ENCODE peak calls at places on chromosomes 13 and 19, in ten cellular contexts. Y is ELF-1; C is activated T-helper 1 cell treated with anti-CD3 and anti-CD28 coated beads, Interleukin-2, amount 50 U/mL, for 16 hours; J is glutamatergic neuron; M is HTR-8/SVneo; S is endodermal cell; B is GDM1; W is iris pigment epithelial cell; I is upper lobe of right lung; D is hepatocyte. R is an unnamed sample.

GRCh38 chr13:72383646-72384045 is 343.8 kb downstream of the MZT1 start:
- DNase-seq in Y (no peak), C (no peak), J (no peak), M (no peak), S (no peak), B (no peak), W (no peak), I (no peak), D (no peak), R (no peak)

GRCh38 chr13:37747071-37747612 is 122.4 kb downstream of the TRPC4 start:
- DNase-seq in Y (no peak), C (no peak), J (no peak), M (peak), S (no peak), B (no peak), W (peak), I (no peak), D (peak), R (no peak)

GRCh38 chr19:57803594-57804325 is 11.0 kb downstream of the ZNF552 start:
- DNase-seq in Y (peak), C (no peak), J (peak), M (peak), S (peak), B (peak), W (peak), I (peak), D (peak), R (peak)

GRCh38 chr19:37389234-37389633 is 18.3 kb downstream of the ZNF527 start:
- DNase-seq in Y (no peak), C (no peak), J (no peak), M (no peak), S (no peak), B (no peak), W (no peak), I (no peak), D (no peak), R (no peak)

GRCh38 chr13:53513199-53513598 is 484.6 kb downstream of the OLFM4 start:
- DNase-seq in Y (no peak), C (no peak), J (no peak), M (no peak), S (no peak), B (no peak), W (no peak), I (no peak), D (no peak), R (peak)

GRCh38 chr19:31378404-31378803 is 29.2 kb upstream of the TSHZ3 start:
- DNase-seq in Y (no peak), C (no peak), J (no peak), M (peak), S (no peak), B (no peak), W (peak), I (no peak), D (peak), R (no peak)

GRCh38 chr19:4060621-4061177 is 6.0 kb downstream of the ZBTB7A start:
- DNase-seq in Y (no peak), C (no peak), J (no peak), M (no peak), S (peak), B (no peak), W (no peak), I (no peak), D (peak), R (no peak)

GRCh38 chr19:4730740-4731171 is 7.1 kb upstream of the DPP9 start:
- DNase-seq in Y (peak), C (peak), J (peak), M (no peak), S (peak), B (no peak), W (no peak), I (no peak), D (no peak), R (peak)

GRCh38 chr19:46413262-46414031 is at the start of gene CCDC8:
- DNase-seq in Y (peak), C (no peak), J (peak), M (peak), S (peak), B (peak), W (peak), I (peak), D (peak), R (peak)

GRCh38 chr19:3657395-3657769 is 30.8 kb upstream of the CACTIN start:
- DNase-seq in Y (no peak), C (no peak), J (no peak), M (no peak), S (no peak), B (no peak), W (no peak), I (no peak), D (no peak), R (no peak)

GRCh38 chr19:22784051-22784450 is at the start of gene ZNF99:
- DNase-seq in Y (peak), C (no peak), J (no peak), M (peak), S (no peak), B (no peak), W (peak), I (no peak), D (no peak), R (no peak)

GRCh38 chr13:103328899-103329298 is 262.7 kb upstream of the SLC10A2 start:
- DNase-seq in Y (no peak), C (no peak), J (no peak), M (no peak), S (no peak), B (no peak), W (no peak), I (no peak), D (no peak), R (no peak)

GRCh38 chr19:16442386-16443276 is 29.1 kb downstream of the EPS15L1 start:
- DNase-seq in Y (no peak), C (no peak), J (no peak), M (no peak), S (no peak), B (no peak), W (no peak), I (no peak), D (peak), R (no peak)

GRCh38 chr13:102680842-102681725 is 13.8 kb downstream of the METTL21C start:
- DNase-seq in Y (no peak), C (no peak), J (no peak), M (no peak), S (no peak), B (peak), W (peak), I (no peak), D (no peak), R (no peak)

GRCh38 chr13:110560606-110561334 is 752 bp downstream of the RAB20 start:
- DNase-seq in Y (peak), C (no peak), J (peak), M (peak), S (no peak), B (no peak), W (peak), I (no peak), D (peak), R (peak)

GRCh38 chr13:33183431-33184130 is 102.0 kb downstream of the STARD13 start:
- DNase-seq in Y (no peak), C (no peak), J (no peak), M (no peak), S (no peak), B (no peak), W (peak), I (no peak), D (no peak), R (no peak)

GRCh38 chr19:47309608-47310007 is at the start of gene C5AR1:
- DNase-seq in Y (no peak), C (no peak), J (no peak), M (no peak), S (no peak), B (no peak), W (no peak), I (peak), D (no peak), R (no peak)